ENCODE peak calls at places on chromosomes 4 and X, in five cellular contexts. V is HepG2, N is K562, Q is H1, B is GM12878. D is an unnamed sample.

GRCh38 chr4:177948853-177949252 is 506.6 kb upstream of the AGA start:
- DNase-seq in Q (no peak), V (no peak), B (no peak), N (no peak), D (no peak)

GRCh38 chrX:19382500-19383145 is 38.9 kb downstream of the PDHA1 start:
- DNase-seq in Q (peak), V (peak), N (peak), B (no peak), D (peak)

GRCh38 chrX:113399501-113400192 is 559.0 kb upstream of the AMOT start:
- DNase-seq in N (no peak), B (no peak), Q (no peak), V (peak), D (no peak)

GRCh38 chr4:167233523-167234387 is 539 bp downstream of the SPOCK3 start:
- DNase-seq in V (no peak), Q (peak), N (no peak), B (no peak), D (peak)

GRCh38 chr4:182143086-182143821 is 99.9 kb upstream of the TENM3 start:
- DNase-seq in V (no peak), N (no peak), B (no peak), Q (no peak), D (no peak)

GRCh38 chr4:36244257-36245084 is at the start of gene ARAP2:
- DNase-seq in B (no peak), Q (peak), N (peak), V (no peak), D (peak)

GRCh38 chr4:33940281-33940680 is 2304.0 kb downstream of the ARAP2 start:
- DNase-seq in Q (no peak), V (no peak), N (no peak), B (no peak), D (no peak)

GRCh38 chr4:184647391-184648101 is 1.7 kb downstream of the CASP3 start:
- DNase-seq in Q (no peak), V (no peak), N (no peak), B (no peak), D (no peak)

GRCh38 chrX:134530845-134531244 is 70.9 kb downstream of the HPRT1 start:
- DNase-seq in N (no peak), B (no peak), Q (no peak), V (no peak), D (no peak)

GRCh38 chr4:53923921-53924320 is 140.5 kb downstream of the CHIC2 start:
- DNase-seq in V (no peak), N (no peak), B (no peak), Q (no peak), D (no peak)

GRCh38 chrX:130299279-130300009 is 30.7 kb upstream of the ZNF280C start:
- DNase-seq in Q (no peak), B (no peak), V (no peak), N (no peak), D (peak)

GRCh38 chrX:96407501-96407900 is 277.1 kb upstream of the DIAPH2 start:
- DNase-seq in B (no peak), V (peak), Q (no peak), N (no peak), D (no peak)

GRCh38 chrX:87900320-87900908 is 382.8 kb downstream of the KLHL4 start:
- DNase-seq in N (no peak), V (no peak), B (peak), Q (no peak), D (no peak)

DNA sequence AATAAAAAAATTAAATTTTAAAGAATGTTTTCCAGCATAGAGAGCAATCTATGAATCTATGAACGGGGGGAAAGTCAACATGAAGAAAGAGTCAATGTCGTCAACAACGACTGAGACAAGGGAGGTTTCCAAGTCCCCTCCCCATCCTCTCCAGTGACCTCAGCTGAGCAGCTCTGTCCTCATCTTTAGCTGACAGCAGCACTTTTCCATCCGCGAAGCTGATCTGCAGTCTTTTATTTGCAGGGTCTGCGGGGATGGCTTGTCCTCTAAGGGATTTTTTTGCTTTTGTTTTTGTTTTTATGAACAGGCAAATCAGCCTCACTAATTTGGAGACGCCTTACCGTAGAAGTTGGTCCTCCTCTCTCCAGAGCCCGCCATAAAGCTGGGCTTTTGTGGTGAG is 46.5 kb downstream of the PRKX start:
- DNase-seq in Q (no peak), V (no peak), B (no peak), N (no peak), D (no peak)
- TF ChIP-seq USF2 in Q (no peak), V (no peak), B (no peak), N (no peak), D (no peak)

DNA sequence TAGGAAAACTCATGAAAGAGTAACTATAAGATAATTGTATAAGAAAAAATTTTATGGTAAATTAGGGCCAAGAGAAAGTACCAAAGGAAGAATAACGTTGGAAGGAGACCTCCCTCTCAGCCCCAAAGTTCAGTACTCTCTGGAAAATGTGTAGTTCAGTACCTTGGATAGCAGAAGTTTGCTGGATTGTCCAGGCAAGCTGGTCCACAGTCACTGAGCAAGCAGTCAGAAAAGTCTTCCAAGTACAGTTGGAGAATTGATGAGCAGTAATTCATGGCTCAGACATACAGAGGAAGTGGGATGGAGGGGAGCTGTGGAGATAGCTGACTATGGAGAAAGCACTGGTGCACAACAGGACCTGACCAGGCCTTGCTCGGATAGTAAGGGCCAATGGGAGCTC is 598.2 kb upstream of the NDST4 start:
- DNase-seq in Q (no peak), V (no peak), N (no peak), B (no peak), D (no peak)
- TF ChIP-seq SIN3A in Q (no peak), V (no peak), N (no peak), B (no peak), D (no peak)

DNA sequence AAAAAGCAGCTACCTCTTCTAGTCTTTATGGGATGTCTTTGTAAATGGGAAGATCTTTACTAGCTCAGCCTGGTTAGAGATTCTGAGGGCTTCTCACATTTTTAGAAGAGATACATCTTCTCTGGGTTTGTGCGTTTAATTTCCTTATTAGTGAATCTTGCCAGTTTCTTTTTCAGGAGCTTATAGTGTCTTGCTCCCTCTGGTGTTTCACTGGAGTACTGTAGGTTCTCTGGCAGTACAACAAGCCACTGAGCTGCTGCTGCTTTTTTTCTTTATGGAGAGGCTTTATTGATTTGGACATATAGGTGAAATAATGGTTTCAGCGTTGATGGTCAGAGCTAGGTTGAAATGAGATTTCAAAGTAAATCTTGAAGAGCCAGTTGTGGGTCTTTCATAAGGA is 82.9 kb downstream of the LAS1L start:
- DNase-seq in N (peak), B (no peak), V (peak), Q (no peak), D (peak)
- TF ChIP-seq USF2 in N (no peak), B (no peak), V (no peak), Q (no peak), D (no peak)

DNA sequence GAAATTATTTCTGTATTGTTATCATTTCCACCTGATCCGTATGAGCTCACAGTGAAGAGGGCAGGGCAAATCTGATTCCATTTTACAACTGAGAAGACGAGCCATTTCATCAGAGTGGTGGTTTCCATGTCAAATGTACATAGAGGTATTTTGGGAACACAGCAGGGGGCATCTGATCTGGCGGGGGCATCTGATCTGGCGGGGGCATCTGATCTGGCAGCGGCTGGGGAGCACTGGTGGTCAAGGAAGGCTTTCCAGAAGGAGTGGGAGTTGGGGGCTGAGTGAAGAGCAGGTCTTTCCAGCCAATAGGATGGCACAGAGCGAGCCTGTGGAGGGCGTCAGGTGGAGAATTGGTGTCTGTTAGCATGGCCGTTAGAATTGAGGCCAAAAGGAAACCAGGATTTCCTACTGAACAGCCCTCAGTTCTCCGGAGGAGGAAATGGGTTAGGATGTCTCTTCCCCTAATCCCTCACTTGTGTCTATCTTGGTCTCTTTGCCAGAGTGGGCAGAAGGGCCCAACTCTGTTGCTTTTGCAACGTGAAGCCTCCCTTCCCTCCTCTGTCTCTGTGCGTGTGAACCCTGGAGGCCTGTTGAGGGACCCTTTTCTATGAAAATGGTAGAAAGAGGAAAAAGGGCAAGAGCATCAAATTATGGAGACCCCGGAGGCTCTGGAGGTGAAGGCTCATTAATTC is 41.3 kb downstream of the RHOH start:
- DNase-seq in V (no peak), N (peak), Q (no peak), B (no peak), D (no peak)
- TF ChIP-seq SIN3A in V (no peak), N (no peak), Q (no peak), B (no peak), D (no peak)

GRCh38 chr4:73734405-73735070 is 5.8 kb upstream of the CXCL8 start:
- DNase-seq in B (no peak), Q (no peak), N (no peak), V (no peak), D (no peak)
- TF ChIP-seq USF2 in B (no peak), Q (no peak), N (no peak), V (no peak), D (no peak)

GRCh38 chrX:77564824-77565223 is 117.6 kb downstream of the FGF16 start:
- DNase-seq in B (no peak), N (no peak), V (no peak), Q (no peak), D (no peak)
- TF ChIP-seq SIN3A in B (no peak), N (no peak), V (no peak), Q (no peak), D (no peak)

GRCh38 chr4:88002786-88003185 is 4.6 kb upstream of the PKD2 start:
- DNase-seq in V (no peak), N (no peak), B (no peak), Q (no peak), D (no peak)

GRCh38 chr4:88006956-88007303 is 505 bp upstream of the PKD2 start:
- DNase-seq in V (no peak), N (no peak), B (no peak), Q (no peak), D (no peak)

GRCh38 chr4:88001871-88002270 is 5.6 kb upstream of the PKD2 start:
- DNase-seq in Q (no peak), V (no peak), N (no peak), B (no peak), D (no peak)

GRCh38 chr4:88005086-88005485 is 2.3 kb upstream of the PKD2 start:
- DNase-seq in B (no peak), N (no peak), Q (no peak), V (no peak), D (no peak)

DNA sequence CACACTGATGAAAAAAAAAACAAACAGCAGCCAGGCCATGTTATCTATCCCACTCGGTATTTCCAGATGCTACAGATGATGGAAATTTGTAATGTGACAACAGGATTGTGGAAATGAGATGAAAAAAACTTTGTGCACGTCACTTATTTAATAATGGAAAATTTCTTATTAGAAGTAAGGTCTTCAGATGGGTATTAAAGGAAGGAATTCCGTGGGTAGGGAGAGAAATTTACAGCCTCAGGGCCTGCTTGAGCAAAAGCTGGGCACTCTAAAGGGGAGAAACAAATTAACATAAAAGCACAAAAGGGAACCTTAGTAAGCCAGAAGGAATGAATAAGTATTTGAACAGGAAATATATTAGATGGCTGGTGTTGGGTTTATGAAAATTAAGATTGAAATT is 4.2 kb upstream of the PKD2 start:
- DNase-seq in V (no peak), Q (no peak), B (no peak), N (no peak), D (no peak)
- TF ChIP-seq USF2 in V (no peak), Q (no peak), B (no peak), N (no peak), D (no peak)